ENCODE peak calls at places on chromosome 5, in ten cellular contexts. F is Kasumi-1, W is left kidney, I is NCI-H460, N is fibroblast of the aortic adventitia, D is tibial nerve, X is omental fat pad, U is NCI-H2107, J is thyroid gland, Z is testis. R is an unnamed sample.

GRCh38 chr5:180720501-180720900 is 19.4 kb downstream of the OR2Y1 start:
- DNase-seq in D (no peak), X (no peak), Z (no peak), U (no peak), N (no peak), F (no peak), W (no peak), J (no peak), I (no peak), R (no peak)

GRCh38 chr5:32432633-32433032 is 11.9 kb downstream of the ZFR start:
- DNase-seq in Z (no peak), I (no peak), D (no peak), N (no peak), F (no peak), X (no peak), J (no peak), W (no peak), U (no peak), R (no peak)

GRCh38 chr5:55903121-55903701 is 52.1 kb downstream of the IL31RA start:
- DNase-seq in I (no peak), W (no peak), D (no peak), U (no peak), F (peak), J (no peak), X (no peak), N (peak), Z (no peak), R (no peak)

GRCh38 chr5:40646286-40646685 is 33.4 kb upstream of the PTGER4 start:
- DNase-seq in D (no peak), X (no peak), J (no peak), I (no peak), W (peak), Z (no peak), N (no peak), F (no peak), U (no peak), R (no peak)

GRCh38 chr5:135134686-135135381 is 100.8 kb upstream of the PITX1 start:
- DNase-seq in Z (no peak), U (no peak), W (no peak), J (no peak), I (no peak), N (no peak), F (no peak), D (no peak), X (no peak), R (no peak)

GRCh38 chr5:72604111-72604792 is 97.0 kb upstream of the ZNF366 start:
- DNase-seq in D (no peak), X (no peak), Z (peak), U (no peak), J (peak), F (no peak), W (no peak), I (no peak), N (no peak), R (no peak)

GRCh38 chr5:140244525-140245025 is 58.3 kb downstream of the PFDN1 start:
- DNase-seq in J (peak), W (peak), D (peak), F (peak), I (peak), U (peak), Z (peak), X (peak), N (peak), R (no peak)

GRCh38 chr5:74851684-74852353 is 14.4 kb downstream of the FAM169A start:
- DNase-seq in N (peak), W (no peak), X (no peak), D (no peak), J (no peak), F (no peak), I (peak), U (no peak), Z (no peak), R (no peak)

GRCh38 chr5:159324097-159324760 is 6.1 kb downstream of the IL12B start:
- DNase-seq in I (no peak), X (no peak), Z (no peak), W (no peak), N (peak), U (no peak), D (no peak), J (no peak), F (no peak), R (no peak)

R was measured in epithelial cell of proximal tubule.